ENCODE peak calls at places on chromosomes 11 and 22, in nine cellular contexts. P is mucosa of descending colon, K is psoas muscle, N is thyroid gland, G is aorta, Z is spleen, T is stomach, L is A549, O is fibroblast of pulmonary artery. D is an unnamed sample.

GRCh38 chr11:121844016-121844415 is 272.0 kb downstream of the BLID start:
- DNase-seq in G (no peak), Z (no peak), N (no peak), L (no peak), O (no peak), K (no peak), P (no peak), T (no peak), D (no peak)

GRCh38 chr11:125062196-125062930 is 742 bp upstream of the SLC37A2 start:
- DNase-seq in P (no peak), Z (no peak), K (no peak), G (no peak), L (no peak), T (peak), O (no peak), N (no peak), D (no peak)

GRCh38 chr11:72041364-72042058 is 38.8 kb downstream of the NUMA1 start:
- DNase-seq in O (peak), K (peak), L (peak), Z (peak), G (peak), T (peak), N (peak), P (peak), D (peak)

GRCh38 chr11:15349413-15349812 is 234.7 kb downstream of the INSC start:
- DNase-seq in Z (no peak), K (no peak), N (no peak), O (no peak), T (no peak), L (no peak), G (no peak), P (no peak), D (no peak)

GRCh38 chr22:31537019-31537535 is 40.7 kb downstream of the SFI1 start:
- DNase-seq in Z (no peak), K (no peak), T (no peak), L (no peak), N (no peak), O (peak), P (no peak), G (no peak), D (no peak)

GRCh38 chr11:121106812-121107211 is 5.8 kb downstream of the TECTA start:
- DNase-seq in L (no peak), T (no peak), K (no peak), P (no peak), Z (no peak), O (no peak), N (no peak), G (no peak), D (no peak)

GRCh38 chr11:69328231-69328630 is 34.3 kb downstream of the MYEOV start:
- DNase-seq in G (no peak), P (no peak), O (no peak), L (no peak), T (peak), N (no peak), Z (no peak), K (no peak), D (no peak)

GRCh38 chr22:48968201-48968959 is 859.3 kb downstream of the BRD1 start:
- DNase-seq in L (no peak), N (no peak), G (peak), Z (peak), P (peak), T (peak), K (no peak), O (no peak), D (no peak)

GRCh38 chr11:2378527-2379210 is 1.6 kb downstream of the CD81 start:
- DNase-seq in N (no peak), Z (peak), O (peak), L (no peak), K (peak), T (no peak), G (no peak), P (no peak), D (no peak)

GRCh38 chr11:91421586-91421985 is 803.0 kb upstream of the FAT3 start:
- DNase-seq in N (no peak), G (no peak), P (no peak), K (no peak), Z (no peak), O (no peak), T (no peak), L (no peak), D (peak)

GRCh38 chr11:13207665-13208594 is 69.7 kb upstream of the BMAL1 start:
- DNase-seq in L (no peak), K (no peak), P (peak), Z (no peak), N (peak), T (no peak), G (no peak), O (peak), D (peak)

GRCh38 chr11:40514124-40514523 is 945.3 kb downstream of the LRRC4C start:
- DNase-seq in G (no peak), N (no peak), L (no peak), O (no peak), P (no peak), K (no peak), Z (no peak), T (no peak), D (peak)

GRCh38 chr22:27679722-27680488 is 121.7 kb downstream of the MN1 start:
- DNase-seq in Z (peak), G (peak), N (no peak), O (no peak), P (no peak), T (no peak), L (no peak), K (no peak), D (no peak)

GRCh38 chr11:92886243-92886905 is 83.1 kb upstream of the MTNR1B start:
- DNase-seq in T (no peak), Z (no peak), G (no peak), P (peak), O (peak), N (peak), K (no peak), L (peak), D (peak)

GRCh38 chr11:120908521-120909181 is 115.3 kb upstream of the TBCEL start:
- DNase-seq in Z (peak), T (no peak), O (no peak), L (no peak), N (no peak), P (no peak), K (no peak), G (no peak), D (no peak)

GRCh38 chr11:93630037-93630436 is 31.4 kb upstream of the CEP295 start:
- DNase-seq in N (no peak), G (no peak), T (no peak), P (no peak), O (no peak), Z (no peak), K (no peak), L (no peak), D (no peak)

GRCh38 chr22:48155446-48155845 is 1393.0 kb downstream of the TBC1D22A start:
- DNase-seq in T (no peak), P (no peak), O (no peak), K (no peak), N (no peak), Z (no peak), G (peak), L (no peak), D (no peak)

GRCh38 chr11:73622920-73623593 is 23.3 kb upstream of the PLEKHB1 start:
- DNase-seq in N (no peak), P (no peak), L (no peak), O (no peak), Z (no peak), G (no peak), T (no peak), K (no peak), D (no peak)

GRCh38 chr22:45290410-45290936 is 5.7 kb downstream of the UPK3A start:
- DNase-seq in O (peak), N (peak), T (peak), L (no peak), P (peak), Z (no peak), K (peak), G (no peak), D (peak)

GRCh38 chr22:19679476-19680099 is 34.7 kb upstream of the SEPTIN5 start:
- DNase-seq in P (peak), K (peak), N (peak), G (peak), L (peak), O (no peak), T (peak), Z (peak), D (no peak)

GRCh38 chr11:36469881-36470802 is 39.9 kb downstream of the TRAF6 start:
- DNase-seq in O (peak), P (no peak), T (no peak), K (no peak), Z (no peak), G (no peak), N (no peak), L (no peak), D (peak)

GRCh38 chr11:69431893-69432738 is 49.3 kb upstream of the LINC01488 start:
- DNase-seq in K (peak), T (no peak), L (no peak), G (no peak), P (no peak), Z (no peak), O (no peak), N (no peak), D (no peak)

GRCh38 chr22:47029244-47030001 is 267.0 kb downstream of the TBC1D22A start:
- DNase-seq in N (no peak), P (no peak), Z (peak), K (peak), T (no peak), L (no peak), O (no peak), G (peak), D (no peak)
- H3K4me3 ChIP-seq in N (no peak), P (no peak), Z (no peak), K (no peak), T (no peak), L (no peak), O (no peak), G (no peak), D (no peak)

GRCh38 chr11:119207300-119207570 is 1.1 kb downstream of the CBL start:
- DNase-seq in L (no peak), G (no peak), Z (no peak), T (no peak), K (no peak), O (peak), P (no peak), N (no peak), D (no peak)

GRCh38 chr11:119206512-119207299 is 567 bp downstream of the CBL start:
- DNase-seq in T (no peak), G (peak), Z (peak), L (no peak), K (peak), O (no peak), N (peak), P (peak), D (no peak)

GRCh38 chr11:119204066-119204465 is 2.1 kb upstream of the CBL start:
- DNase-seq in N (no peak), P (no peak), L (no peak), O (no peak), T (no peak), Z (peak), G (peak), K (no peak), D (no peak)

GRCh38 chr11:119205574-119206511 is at the start of gene CBL:
- DNase-seq in L (peak), T (peak), Z (peak), G (peak), N (peak), P (peak), O (peak), K (peak), D (peak)

DNA sequence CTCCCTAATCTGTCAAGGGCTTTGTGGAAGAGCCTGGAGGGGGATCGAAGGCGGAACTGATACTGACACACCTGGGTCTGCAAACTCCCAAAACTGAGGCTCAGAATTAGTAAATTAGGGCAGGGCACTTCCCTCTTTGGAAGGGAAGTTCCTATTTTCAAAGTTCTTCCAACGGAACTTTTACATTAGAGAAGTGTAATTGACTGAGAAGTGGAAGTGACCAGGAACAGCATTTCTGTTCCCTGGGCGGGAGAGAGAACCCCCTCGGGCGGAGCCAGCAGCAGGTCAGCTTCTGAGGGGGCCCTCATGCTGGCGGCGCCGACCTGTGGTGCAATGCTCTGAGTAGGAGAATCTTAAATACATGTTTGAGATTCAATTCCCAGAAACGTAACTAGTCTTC is 1.1 kb upstream of the CBL start:
- DNase-seq in L (no peak), O (no peak), G (peak), N (no peak), P (no peak), Z (peak), K (no peak), T (no peak), D (no peak)
- H3K4me3 ChIP-seq in L (no peak), O (peak), G (no peak), N (no peak), P (no peak), Z (peak), K (peak), T (peak), D (peak)

GRCh38 chr11:96424693-96425092 is 34.9 kb downstream of the JRKL start:
- DNase-seq in K (no peak), G (no peak), O (peak), N (no peak), L (no peak), P (no peak), T (no peak), Z (no peak), D (no peak)

GRCh38 chr11:96430668-96431067 is 40.9 kb downstream of the JRKL start:
- DNase-seq in Z (no peak), O (no peak), K (no peak), G (no peak), N (no peak), L (no peak), T (no peak), P (no peak), D (no peak)

GRCh38 chr11:96426356-96427103 is 36.7 kb downstream of the JRKL start:
- DNase-seq in N (no peak), L (peak), G (no peak), T (no peak), P (no peak), Z (no peak), O (peak), K (no peak), D (no peak)
- H3K4me3 ChIP-seq in N (no peak), L (no peak), G (no peak), T (no peak), P (no peak), Z (no peak), O (no peak), K (no peak), D (no peak)

GRCh38 chr11:34155057-34155758 is 49.8 kb downstream of the NAT10 start:
- DNase-seq in O (no peak), T (peak), P (no peak), L (no peak), K (no peak), N (peak), Z (no peak), G (no peak), D (no peak)

GRCh38 chr11:34154059-34154875 is 48.8 kb downstream of the NAT10 start:
- DNase-seq in Z (no peak), G (no peak), L (no peak), N (peak), T (no peak), P (no peak), K (peak), O (no peak), D (no peak)

GRCh38 chr11:34158661-34159060 is 53.2 kb downstream of the NAT10 start:
- DNase-seq in P (no peak), K (peak), N (no peak), G (no peak), T (no peak), Z (no peak), L (no peak), O (no peak), D (no peak)

GRCh38 chr11:34157163-34157562 is 51.7 kb downstream of the NAT10 start:
- DNase-seq in O (no peak), N (peak), G (no peak), K (peak), L (no peak), T (no peak), Z (no peak), P (no peak), D (no peak)

DNA sequence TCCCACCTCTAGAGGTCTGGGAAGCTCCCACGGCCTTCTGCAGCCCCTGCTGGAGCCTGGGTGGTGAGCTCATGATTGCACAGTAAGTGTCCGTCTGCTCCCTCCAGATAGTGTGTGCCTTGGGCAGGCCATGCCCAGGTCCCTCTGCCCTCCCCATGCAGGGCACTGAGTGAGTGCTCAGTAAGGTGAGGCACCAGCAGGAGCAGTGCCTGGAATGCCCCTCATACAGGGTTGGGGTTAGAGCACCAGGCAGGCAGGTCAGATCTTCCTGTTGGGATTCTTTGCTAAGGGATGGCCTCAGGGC is 50.3 kb downstream of the NAT10 start:
- DNase-seq in L (no peak), N (no peak), O (no peak), K (no peak), T (no peak), P (no peak), Z (no peak), G (no peak), D (no peak)
- H3K4me3 ChIP-seq in L (no peak), N (no peak), O (no peak), K (no peak), T (no peak), P (no peak), Z (no peak), G (no peak), D (no peak)

D was measured in skeletal muscle cell.